ENCODE peak calls at places on chromosomes 6 and 20, in four cellular contexts. H is K562, V is HepG2, D is GM12878. X is an unnamed sample.

GRCh38 chr6:44304282-44305199 is 8.6 kb downstream of the AARS2 start:
- DNase-seq in H (peak), V (peak), D (no peak), X (peak)

GRCh38 chr6:144284474-144284752 is 722 bp upstream of the UTRN start:
- DNase-seq in H (no peak), V (no peak), D (no peak), X (no peak)

GRCh38 chr20:21182832-21183563 is 57.1 kb downstream of the KIZ start:
- DNase-seq in H (no peak), V (no peak), D (no peak), X (no peak)

GRCh38 chr6:165694296-165694695 is 31.3 kb upstream of the PDE10A start:
- DNase-seq in H (no peak), V (no peak), D (no peak), X (no peak)

GRCh38 chr6:124676033-124676432 is 286.2 kb upstream of the RNF217 start:
- DNase-seq in H (no peak), V (no peak), D (no peak), X (no peak)

GRCh38 chr6:110518281-110518623 is 41.8 kb upstream of the SLC22A16 start:
- DNase-seq in H (no peak), V (peak), D (no peak), X (peak)

GRCh38 chr6:33770116-33770832 is 18.7 kb downstream of the LEMD2 start:
- DNase-seq in H (no peak), V (no peak), D (no peak), X (no peak)

GRCh38 chr6:113980937-113981554 is 10.1 kb upstream of the HDAC2 start:
- DNase-seq in H (peak), V (peak), D (no peak), X (peak)

GRCh38 chr6:112331306-112331705 is 15.8 kb upstream of the RFPL4B start:
- DNase-seq in H (no peak), V (no peak), D (no peak), X (no peak)

GRCh38 chr6:26223677-26224546 is 136.7 kb downstream of the HFE start:
- DNase-seq in H (no peak), V (peak), D (peak), X (peak)

GRCh38 chr6:26224547-26224912 is 137.3 kb downstream of the HFE start:
- DNase-seq in H (no peak), V (no peak), D (no peak), X (no peak)

GRCh38 chr6:26221186-26221585 is 134.0 kb downstream of the HFE start:
- DNase-seq in H (no peak), V (no peak), D (no peak), X (no peak)

GRCh38 chr6:26223213-26223612 is 136.0 kb downstream of the HFE start:
- DNase-seq in H (no peak), V (no peak), D (no peak), X (no peak)

DNA sequence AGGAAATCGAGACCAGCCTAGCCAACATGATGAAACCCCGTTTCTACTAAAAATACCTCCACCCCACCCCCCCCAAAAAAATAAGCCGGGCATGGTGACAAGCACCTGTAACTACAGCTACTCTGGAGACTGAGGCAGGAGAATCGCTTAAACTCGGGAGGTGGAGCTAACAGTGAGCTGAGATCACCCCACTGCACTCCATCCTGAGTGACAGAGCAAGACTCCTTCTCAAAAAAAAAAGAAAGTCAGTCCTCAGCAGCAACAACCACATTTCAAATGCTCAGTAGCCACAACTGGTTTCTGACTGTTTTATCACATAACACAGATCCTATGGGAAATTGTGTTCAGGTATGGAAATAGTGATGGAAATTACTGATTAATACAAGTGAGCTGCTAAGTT is 135.4 kb downstream of the HFE start:
- DNase-seq in H (no peak), V (no peak), D (no peak), X (no peak)
- TF ChIP-seq BHLHE40 in H (no peak), V (no peak), D (no peak), X (no peak)

DNA sequence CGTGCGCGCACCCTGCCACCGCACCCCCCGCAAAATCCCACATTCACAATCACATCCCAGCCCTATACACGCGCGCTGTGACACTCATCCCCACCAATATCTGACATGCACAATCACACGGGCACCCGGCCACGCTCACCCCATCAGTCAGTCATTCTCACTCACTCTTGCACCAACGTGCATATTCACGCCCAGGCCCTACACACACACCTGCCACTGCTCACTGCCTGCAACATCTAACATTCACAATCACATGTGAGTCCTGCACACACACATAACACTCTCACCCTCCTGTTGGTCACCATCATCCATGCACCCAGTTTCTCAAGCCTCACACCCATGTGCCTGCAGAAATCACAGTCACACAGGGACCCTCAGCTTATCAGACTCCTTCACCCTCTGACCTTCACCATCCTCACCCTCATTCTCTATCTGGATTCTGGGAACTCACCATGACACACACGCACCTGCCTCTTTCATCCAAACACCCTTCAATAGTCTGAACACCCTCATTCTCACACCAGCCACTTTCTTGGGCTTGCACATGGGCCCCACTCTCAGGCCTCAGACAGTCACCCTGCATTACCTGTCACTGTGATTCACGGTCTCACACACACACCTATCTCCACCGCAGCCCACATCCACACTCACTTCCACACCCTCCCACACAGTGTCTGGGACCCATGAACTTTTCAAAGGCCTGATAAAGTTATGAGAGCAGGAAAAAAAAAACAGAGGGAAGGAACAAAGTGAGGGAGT is 748 bp upstream of the ATP9A start:
- DNase-seq in H (no peak), V (no peak), D (no peak), X (no peak)
- TF ChIP-seq FOXM1 in H (no peak), V (no peak), D (no peak), X (no peak)

GRCh38 chr6:7249946-7250643 is 62.9 kb downstream of the SSR1 start:
- DNase-seq in H (no peak), V (no peak), D (no peak), X (no peak)
- TF ChIP-seq BHLHE40 in H (no peak), V (no peak), D (no peak), X (no peak)

GRCh38 chr6:1641391-1641790 is 31.7 kb downstream of the FOXC1 start:
- DNase-seq in H (no peak), V (no peak), D (no peak), X (no peak)
- TF ChIP-seq FOXM1 in H (no peak), V (no peak), D (no peak), X (no peak)

DNA sequence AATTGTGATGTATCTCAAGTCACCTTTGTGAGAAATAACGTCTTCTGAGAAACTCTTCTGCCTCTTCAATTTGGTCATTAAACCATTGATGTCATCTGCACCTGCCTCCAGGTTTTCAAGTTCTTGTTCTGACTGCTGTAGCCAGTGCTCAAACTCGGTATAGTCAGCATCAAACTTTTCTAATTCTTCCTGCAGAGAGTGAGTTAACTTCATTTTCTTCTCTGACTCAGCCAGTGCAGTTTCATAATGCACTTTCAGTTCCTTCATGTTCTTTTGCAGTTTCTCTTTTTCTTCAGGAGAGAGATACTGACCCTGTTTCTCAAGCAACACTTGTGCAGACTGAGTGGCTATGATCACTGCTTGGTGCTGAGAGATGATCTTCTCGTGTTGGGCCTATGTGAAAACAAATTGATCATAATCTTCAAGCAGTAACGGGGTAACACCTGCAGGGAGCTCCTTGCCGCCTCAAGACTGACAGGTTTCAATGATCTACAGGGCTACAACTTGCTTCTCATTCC is 48.8 kb downstream of the DST start:
- DNase-seq in H (no peak), V (no peak), D (peak), X (no peak)
- TF ChIP-seq BHLHE40 in H (no peak), V (no peak), D (peak), X (no peak)

GRCh38 chr6:55175778-55176084 is 1.4 kb downstream of the HCRTR2 start:
- DNase-seq in H (no peak), V (no peak), D (no peak), X (no peak)

GRCh38 chr6:55180258-55180657 is 5.9 kb downstream of the HCRTR2 start:
- DNase-seq in H (no peak), V (no peak), D (no peak), X (no peak)

GRCh38 chr6:55175078-55175777 is 913 bp downstream of the HCRTR2 start:
- DNase-seq in H (no peak), V (no peak), D (no peak), X (peak)

GRCh38 chr6:55176958-55177357 is 2.6 kb downstream of the HCRTR2 start:
- DNase-seq in H (no peak), V (no peak), D (no peak), X (no peak)

GRCh38 chr6:55174211-55175013 is at the start of gene HCRTR2:
- DNase-seq in H (no peak), V (no peak), D (no peak), X (peak)
- TF ChIP-seq FOXM1 in H (no peak), V (no peak), D (no peak), X (no peak)

GRCh38 chr20:5741089-5741488 is 9.1 kb upstream of the SHLD1 start:
- DNase-seq in H (peak), V (no peak), D (no peak), X (no peak)
- TF ChIP-seq BHLHE40 in H (no peak), V (no peak), D (no peak), X (no peak)

GRCh38 chr20:45848969-45849582 is 8.1 kb downstream of the ACOT8 start:
- DNase-seq in H (no peak), V (no peak), D (no peak), X (no peak)
- TF ChIP-seq FOXM1 in H (no peak), V (no peak), D (no peak), X (no peak)

GRCh38 chr20:38217791-38218565 is 42.6 kb downstream of the KIAA1755 start:
- DNase-seq in H (peak), V (peak), D (no peak), X (no peak)
- TF ChIP-seq BHLHE40 in H (no peak), V (no peak), D (no peak), X (no peak)

X was measured in HEK293T.